ENCODE peak calls at places on chromosomes 12 and 14, in six cellular contexts. J is fibroblast of the aortic adventitia; F is CD8-positive, alpha-beta T cell; R is stimulated activated CD4-positive, alpha-beta T cell treated with anti-CD3 and anti-CD28 coated beads, Interleukin-4, amount 100 ng/mL, for 4 hours; T is mucosa of gallbladder; Q is fibroblast of pulmonary artery. E is an unnamed sample.

GRCh38 chr14:81986005-81986404 is 452.4 kb upstream of the SEL1L start:
- DNase-seq in J (no peak), F (no peak), R (no peak), T (no peak), Q (no peak), E (no peak)

GRCh38 chr12:32671930-32672785 is 6.9 kb upstream of the DNM1L start:
- DNase-seq in J (peak; percentile 92), F (no peak), R (no peak), T (peak; percentile 42), Q (peak; percentile 87), E (peak; percentile 56)

GRCh38 chr12:121590476-121591143 is 9.8 kb upstream of the KDM2B start:
- DNase-seq in J (peak; percentile 71), F (peak; percentile 82), R (peak; percentile 24), T (no peak), Q (peak; percentile 24), E (no peak)

GRCh38 chr12:674272-674781 is 11.1 kb upstream of the NINJ2 start:
- DNase-seq in J (no peak), F (peak; percentile 66), R (peak; percentile 62), T (no peak), Q (no peak), E (no peak)

GRCh38 chr12:64526859-64527258 is 74.9 kb downstream of the TBK1 start:
- DNase-seq in J (peak; percentile 9), F (no peak), R (no peak), T (no peak), Q (no peak), E (no peak)

GRCh38 chr14:66398437-66398836 is 87.7 kb upstream of the CCDC196 start:
- DNase-seq in J (no peak), F (no peak), R (no peak), T (no peak), Q (no peak), E (no peak)

GRCh38 chr14:30129795-30130194 is 202.1 kb upstream of the PRKD1 start:
- DNase-seq in J (peak; percentile 23), F (no peak), R (no peak), T (no peak), Q (no peak), E (no peak)

GRCh38 chr12:7101047-7101693 is 7.8 kb downstream of the C1RL start:
- DNase-seq in J (peak; percentile 53), F (no peak), R (no peak), T (no peak), Q (no peak), E (no peak)

GRCh38 chr12:38392584-38393144 is 76.1 kb downstream of the ALG10B start:
- DNase-seq in J (peak; percentile 3), F (no peak), R (no peak), T (no peak), Q (peak; percentile 14), E (no peak)

GRCh38 chr12:124412646-124413015 is 117.7 kb downstream of the RFLNA start:
- DNase-seq in J (peak; percentile 55), F (no peak), R (no peak), T (no peak), Q (no peak), E (no peak)

GRCh38 chr14:91731018-91731417 is 868 bp downstream of the CATSPERB start:
- DNase-seq in J (no peak), F (no peak), R (no peak), T (no peak), Q (no peak), E (no peak)

GRCh38 chr12:12466157-12466556 is 96.5 kb downstream of the DUSP16 start:
- DNase-seq in J (no peak), F (peak; percentile 69), R (no peak), T (no peak), Q (no peak), E (no peak)

GRCh38 chr14:78018283-78018682 is 151.9 kb upstream of the NRXN3 start:
- DNase-seq in J (no peak), F (no peak), R (no peak), T (no peak), Q (no peak), E (no peak)

GRCh38 chr14:55109846-55110245 is 19.2 kb upstream of the LGALS3 start:
- DNase-seq in J (no peak), F (no peak), R (no peak), T (no peak), Q (no peak), E (no peak)

GRCh38 chr12:131639270-131639940 is 71.5 kb upstream of the SFSWAP start:
- DNase-seq in J (no peak), F (no peak), R (no peak), T (no peak), Q (no peak), E (no peak)

GRCh38 chr12:121673013-121673441 is 3.6 kb upstream of the MORN3 start:
- DNase-seq in J (no peak), F (no peak), R (no peak), T (no peak), Q (no peak), E (no peak)

GRCh38 chr12:47094804-47095203 is 15.0 kb upstream of the AMIGO2 start:
- DNase-seq in J (no peak), F (no peak), R (no peak), T (no peak), Q (peak; percentile 36), E (no peak)

GRCh38 chr12:9750276-9751203 is 10.2 kb downstream of the CD69 start:
- DNase-seq in J (peak; percentile 67), F (peak; percentile 63), R (peak; percentile 39), T (peak; percentile 40), Q (peak; percentile 73), E (peak; percentile 73)

GRCh38 chr12:89353188-89353822 is 1.0 kb upstream of the DUSP6 start:
- DNase-seq in J (no peak), F (peak; percentile 59), R (peak; percentile 44), T (peak; percentile 70), Q (peak; percentile 75), E (peak; percentile 65)

GRCh38 chr12:114064497-114064896 is 98.4 kb upstream of the RBM19 start:
- DNase-seq in J (no peak), F (no peak), R (no peak), T (no peak), Q (no peak), E (no peak)

GRCh38 chr12:130427381-130427887 is 89.7 kb downstream of the PIWIL1 start:
- DNase-seq in J (no peak), F (peak; percentile 32), R (no peak), T (no peak), Q (no peak), E (no peak)

GRCh38 chr14:105251920-105252319 is 3.6 kb downstream of the BTBD6 start:
- DNase-seq in J (no peak), F (no peak), R (no peak), T (no peak), Q (no peak), E (no peak)

GRCh38 chr12:44126811-44127210 is 290.9 kb downstream of the TMEM117 start:
- DNase-seq in J (no peak), F (no peak), R (no peak), T (no peak), Q (no peak), E (no peak)

GRCh38 chr12:62903151-62903550 is 31.8 kb downstream of the PPM1H start:
- DNase-seq in J (no peak), F (no peak), R (no peak), T (no peak), Q (no peak), E (no peak)

GRCh38 chr12:21940972-21941521 is at the start of gene ABCC9:
- DNase-seq in J (peak; percentile 59), F (no peak), R (no peak), T (peak; percentile 12), Q (peak; percentile 20), E (peak; percentile 34)

GRCh38 chr12:26473291-26473690 is 277.9 kb downstream of the SSPN start:
- DNase-seq in J (peak; percentile 23), F (no peak), R (no peak), T (no peak), Q (no peak), E (no peak)

GRCh38 chr12:39383064-39383552 is 59.8 kb downstream of the KIF21A start:
- DNase-seq in J (no peak), F (no peak), R (no peak), T (no peak), Q (no peak), E (no peak)

GRCh38 chr14:32967421-32967820 is 28.7 kb downstream of the NPAS3 start:
- DNase-seq in J (no peak), F (no peak), R (no peak), T (no peak), Q (no peak), E (no peak)

GRCh38 chr12:127750076-127750840 is 516.7 kb upstream of the TMEM132C start:
- DNase-seq in J (peak; percentile 57), F (no peak), R (no peak), T (no peak), Q (no peak), E (no peak)

GRCh38 chr14:90419200-90419599 is 22.4 kb downstream of the CALM1 start:
- DNase-seq in J (peak; percentile 92), F (no peak), R (no peak), T (peak; percentile 80), Q (peak; percentile 98), E (no peak)

GRCh38 chr12:113713156-113713555 is 241.5 kb upstream of the LHX5 start:
- DNase-seq in J (no peak), F (no peak), R (no peak), T (no peak), Q (no peak), E (no peak)

GRCh38 chr12:5898874-5899273 is 46.2 kb downstream of the ANO2 start:
- DNase-seq in J (no peak), F (no peak), R (no peak), T (no peak), Q (no peak), E (no peak)

E was measured in globus pallidus.